ENCODE peak calls at places on chromosomes 16 and 17, in eight cellular contexts. P, D, E, Q, X, T, I and K are unnamed samples.
A peak's percentile ranks its signal among the peaks of the same experiment; 100 is the strongest.

GRCh38 chr16:79740153-79740720 is 139.7 kb upstream of the MAF start:
- DNase-seq in P (no peak), D (no peak), E (no peak), Q (peak; percentile 60), X (no peak), T (no peak), I (no peak), K (peak; percentile 55)

GRCh38 chr17:6172642-6173330 is 102.6 kb downstream of the WSCD1 start:
- DNase-seq in P (no peak), D (peak; percentile 7), E (no peak), Q (no peak), X (no peak), T (no peak), I (no peak), K (no peak)

GRCh38 chr17:61302911-61303310 is 96.7 kb upstream of the TBX2 start:
- DNase-seq in P (no peak), D (no peak), E (no peak), Q (no peak), X (no peak), T (no peak), I (no peak), K (no peak)

GRCh38 chr16:76194621-76195015 is 82.6 kb upstream of the CNTNAP4 start:
- DNase-seq in P (no peak), D (no peak), E (no peak), Q (no peak), X (no peak), T (no peak), I (peak; percentile 26), K (peak; percentile 60)

GRCh38 chr16:17432902-17433576 is 37.7 kb downstream of the XYLT1 start:
- DNase-seq in P (no peak), D (no peak), E (no peak), Q (no peak), X (no peak), T (no peak), I (peak; percentile 80), K (no peak)

GRCh38 chr17:44901323-44901965 is 2.2 kb upstream of the EFTUD2 start:
- DNase-seq in P (no peak), D (no peak), E (no peak), Q (no peak), X (peak; percentile 30), T (no peak), I (peak; percentile 78), K (no peak)

GRCh38 chr17:58085039-58085715 is 2.0 kb downstream of the DYNLL2 start:
- DNase-seq in P (no peak), D (peak; percentile 65), E (no peak), Q (no peak), X (no peak), T (no peak), I (peak; percentile 27), K (no peak)

GRCh38 chr16:80693553-80693952 is 110.8 kb downstream of the CDYL2 start:
- DNase-seq in P (no peak), D (no peak), E (no peak), Q (no peak), X (no peak), T (no peak), I (no peak), K (no peak)

GRCh38 chr16:84045001-84045817 is 2.6 kb upstream of the SLC38A8 start:
- DNase-seq in P (no peak), D (no peak), E (peak; percentile 65), Q (no peak), X (no peak), T (no peak), I (no peak), K (no peak)

GRCh38 chr17:49904904-49905303 is 57.0 kb upstream of the TAC4 start:
- DNase-seq in P (no peak), D (no peak), E (no peak), Q (no peak), X (no peak), T (no peak), I (no peak), K (no peak)

GRCh38 chr17:32805029-32805976 is 71.6 kb downstream of the MYO1D start:
- DNase-seq in P (no peak), D (no peak), E (no peak), Q (no peak), X (peak; percentile 26), T (no peak), I (no peak), K (no peak)

GRCh38 chr16:83835972-83836566 is 28.3 kb downstream of the HSBP1 start:
- DNase-seq in P (no peak), D (no peak), E (no peak), Q (peak; percentile 23), X (peak; percentile 59), T (no peak), I (peak; percentile 72), K (no peak)

GRCh38 chr16:85902366-85903155 is 3.6 kb downstream of the IRF8 start:
- DNase-seq in P (no peak), D (no peak), E (peak; percentile 89), Q (peak; percentile 44), X (no peak), T (no peak), I (no peak), K (no peak)

GRCh38 chr16:79169239-79169638 is 431.3 kb downstream of the MAF start:
- DNase-seq in P (no peak), D (no peak), E (no peak), Q (no peak), X (peak; percentile 33), T (no peak), I (no peak), K (peak; percentile 30)

GRCh38 chr16:85556456-85557082 is 56.6 kb upstream of the GSE1 start:
- DNase-seq in P (peak; percentile 36), D (peak; percentile 77), E (peak; percentile 93), Q (peak; percentile 71), X (no peak), T (peak; percentile 60), I (peak; percentile 67), K (peak; percentile 64)

GRCh38 chr17:2362016-2362415 is 24.7 kb downstream of the SGSM2 start:
- DNase-seq in P (no peak), D (no peak), E (no peak), Q (no peak), X (no peak), T (no peak), I (no peak), K (no peak)

GRCh38 chr17:2362881-2363280 is 25.6 kb downstream of the SGSM2 start:
- DNase-seq in P (no peak), D (no peak), E (no peak), Q (no peak), X (no peak), T (no peak), I (no peak), K (no peak)

GRCh38 chr17:2364132-2365116 is 27.1 kb downstream of the SGSM2 start:
- DNase-seq in P (no peak), D (no peak), E (no peak), Q (no peak), X (no peak), T (peak; percentile 62), I (no peak), K (no peak)

GRCh38 chr17:2362416-2362815 is 25.1 kb downstream of the SGSM2 start:
- DNase-seq in P (no peak), D (no peak), E (no peak), Q (no peak), X (no peak), T (no peak), I (no peak), K (no peak)

DNA sequence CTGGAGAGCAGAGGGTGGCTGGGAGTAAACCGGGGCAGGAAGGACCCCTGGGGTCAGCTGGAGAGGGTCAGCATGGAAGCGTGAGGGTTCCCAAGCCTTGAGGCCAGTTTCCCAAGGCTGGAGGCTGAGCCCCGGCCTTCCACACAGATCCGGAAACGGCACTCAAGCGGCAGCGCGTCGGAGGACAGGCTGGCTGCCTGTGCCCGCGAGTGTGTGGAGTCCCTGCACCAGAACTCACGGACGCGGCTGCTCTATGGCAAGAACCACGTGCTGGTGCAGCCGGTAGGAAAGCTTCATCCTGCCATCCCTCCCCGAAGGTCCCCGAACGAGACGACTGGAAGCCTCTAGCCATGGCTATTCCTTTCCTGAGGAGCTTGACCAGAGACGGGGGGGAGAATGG is 26.0 kb downstream of the SGSM2 start:
- DNase-seq in P (no peak), D (no peak), E (no peak), Q (no peak), X (no peak), T (no peak), I (no peak), K (no peak)
- H3K36me3 ChIP-seq in P (peaks cover 6% of the 10 kb centered on the region), D (peaks cover 39% of the 10 kb centered on the region), E (peaks cover 48% of the 10 kb centered on the region), Q (peaks cover 2% of the 10 kb centered on the region), X (peaks cover 2% of the 10 kb centered on the region), T (no peaks in the 10 kb centered on the region), I (peaks cover 15% of the 10 kb centered on the region), K (no peaks in the 10 kb centered on the region)

DNA sequence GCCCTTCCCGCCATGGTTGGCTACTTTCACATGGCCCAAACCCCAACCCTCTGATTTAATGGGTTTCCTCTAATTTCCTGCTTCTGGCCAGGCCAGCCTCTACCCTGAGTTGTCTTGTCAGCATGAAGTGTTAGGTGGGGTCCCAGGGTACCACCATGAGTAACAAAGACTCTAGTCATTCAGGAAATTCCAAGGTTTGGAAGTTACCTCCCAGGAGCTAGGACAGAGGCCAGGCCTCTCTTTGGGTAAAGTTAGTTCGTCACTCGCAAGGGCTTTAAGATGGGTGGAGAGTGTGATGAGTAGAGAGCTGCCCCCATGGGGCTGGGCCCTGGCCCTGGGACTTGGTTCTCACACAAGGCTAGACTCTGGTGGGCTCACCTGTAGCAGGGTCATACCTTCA is 54.6 kb downstream of the PLD6 start:
- DNase-seq in P (no peak), D (no peak), E (no peak), Q (no peak), X (peak; percentile 15), T (no peak), I (peak; percentile 4), K (no peak)
- H3K36me3 ChIP-seq in P (peaks cover 21% of the 10 kb centered on the region), D (peaks cover 69% of the 10 kb centered on the region), E (peaks cover 71% of the 10 kb centered on the region), Q (peaks cover 31% of the 10 kb centered on the region), X (peaks cover 71% of the 10 kb centered on the region), T (peaks cover 5% of the 10 kb centered on the region), I (peaks cover 73% of the 10 kb centered on the region), K (no peaks in the 10 kb centered on the region)

GRCh38 chr16:6195966-6196365 is 1098.4 kb upstream of the EEF2KMT start:
- DNase-seq in P (no peak), D (no peak), E (no peak), Q (no peak), X (no peak), T (no peak), I (no peak), K (no peak)
- H3K36me3 ChIP-seq in P (no peaks in the 10 kb centered on the region), D (no peaks in the 10 kb centered on the region), E (no peaks in the 10 kb centered on the region), Q (no peaks in the 10 kb centered on the region), X (no peaks in the 10 kb centered on the region), T (no peaks in the 10 kb centered on the region), I (no peaks in the 10 kb centered on the region), K (no peaks in the 10 kb centered on the region)

GRCh38 chr16:66524601-66525164 is 25.2 kb downstream of the TK2 start:
- DNase-seq in P (no peak), D (no peak), E (peak; percentile 89), Q (peak; percentile 35), X (no peak), T (no peak), I (no peak), K (no peak)

GRCh38 chr16:66523861-66524354 is 26.0 kb downstream of the TK2 start:
- DNase-seq in P (no peak), D (peak; percentile 51), E (peak; percentile 79), Q (peak; percentile 51), X (no peak), T (no peak), I (no peak), K (no peak)

GRCh38 chr16:66528294-66528693 is 21.6 kb downstream of the TK2 start:
- DNase-seq in P (no peak), D (no peak), E (no peak), Q (no peak), X (no peak), T (no peak), I (no peak), K (no peak)

GRCh38 chr16:66522816-66523590 is 26.9 kb downstream of the TK2 start:
- DNase-seq in P (no peak), D (peak; percentile 39), E (no peak), Q (no peak), X (no peak), T (no peak), I (no peak), K (no peak)

GRCh38 chr16:66525396-66526180 is 24.3 kb downstream of the TK2 start:
- DNase-seq in P (no peak), D (no peak), E (no peak), Q (no peak), X (no peak), T (no peak), I (peak; percentile 50), K (no peak)
- H3K36me3 ChIP-seq in P (no peaks in the 10 kb centered on the region), D (peaks cover 40% of the 10 kb centered on the region), E (peaks cover 24% of the 10 kb centered on the region), Q (peaks cover 7% of the 10 kb centered on the region), X (peaks cover 23% of the 10 kb centered on the region), T (no peaks in the 10 kb centered on the region), I (peaks cover 58% of the 10 kb centered on the region), K (no peaks in the 10 kb centered on the region)